ENCODE peak calls at places on chromosomes 7 and 10, in eight cellular contexts. Y, T, C, P, Q, X, A and F are unnamed samples. For H3K36me3 and H3K4me1, the result is how much of the 10 kb centered on the place peaks cover.

GRCh38 chr10:77586719-77587423 is 50.7 kb downstream of the KCNMA1 start:
- DNase-seq in X (no peak), T (no peak), P (no peak), A (peak), Y (peak), Q (peak), C (no peak), F (no peak)

GRCh38 chr7:152081088-152081487 is 55.6 kb downstream of the GALNT11 start:
- DNase-seq in Q (no peak), A (no peak), T (no peak), P (no peak), Y (no peak), X (no peak), C (no peak), F (no peak)

GRCh38 chr7:31074403-31074802 is 22.3 kb downstream of the ADCYAP1R1 start:
- DNase-seq in P (no peak), A (no peak), X (peak), C (no peak), Y (peak), Q (no peak), T (no peak), F (no peak)

GRCh38 chr7:101255841-101256240 is 11.0 kb upstream of the FIS1 start:
- DNase-seq in X (no peak), Q (no peak), C (no peak), Y (no peak), P (no peak), A (no peak), T (no peak), F (no peak)

GRCh38 chr10:78404296-78404695 is 370.6 kb downstream of the RPS24 start:
- DNase-seq in X (no peak), P (no peak), Q (no peak), T (no peak), Y (no peak), A (no peak), C (no peak), F (no peak)

GRCh38 chr10:80290474-80291220 is 1.2 kb upstream of the MAT1A start:
- DNase-seq in Y (no peak), C (no peak), A (no peak), X (no peak), T (no peak), Q (no peak), P (no peak), F (no peak)

GRCh38 chr7:44087914-44088838 is 5.8 kb upstream of the POLM start:
- DNase-seq in C (peak), P (no peak), T (no peak), X (no peak), Q (peak), Y (peak), A (no peak), F (peak)

GRCh38 chr7:16421333-16422099 is at the start of gene CRPPA:
- DNase-seq in P (no peak), Q (peak), A (no peak), T (no peak), Y (peak), X (peak), C (peak), F (peak)

GRCh38 chr10:118793545-118793944 is 38.8 kb upstream of the CACUL1 start:
- DNase-seq in P (no peak), C (no peak), Q (no peak), Y (peak), T (no peak), X (no peak), A (peak), F (no peak)

GRCh38 chr7:27346531-27347260 is 104.1 kb downstream of the EVX1 start:
- DNase-seq in T (no peak), Y (no peak), X (peak), P (no peak), A (peak), C (peak), Q (peak), F (peak)

GRCh38 chr10:131868436-131868835 is 32.4 kb upstream of the PPP2R2D start:
- DNase-seq in P (no peak), X (no peak), T (no peak), Y (no peak), C (no peak), Q (no peak), A (no peak), F (no peak)

GRCh38 chr7:105773030-105773460 is 103.4 kb downstream of the ATXN7L1 start:
- DNase-seq in X (no peak), A (no peak), Y (no peak), C (no peak), Q (no peak), P (no peak), T (no peak), F (no peak)

GRCh38 chr10:110717830-110718595 is 73.9 kb downstream of the RBM20 start:
- DNase-seq in Q (no peak), P (peak), X (no peak), T (no peak), A (peak), Y (no peak), C (no peak), F (peak)

GRCh38 chr7:25029075-25029474 is 49.1 kb upstream of the OSBPL3 start:
- DNase-seq in P (no peak), X (no peak), Y (no peak), Q (no peak), T (peak), A (no peak), C (no peak), F (no peak)

GRCh38 chr7:157799076-157799685 is 462.4 kb downstream of the DNAJB6 start:
- DNase-seq in A (no peak), C (no peak), X (no peak), T (no peak), P (no peak), Y (peak), Q (no peak), F (no peak)

GRCh38 chr10:70744617-70745138 is 40.5 kb downstream of the TBATA start:
- DNase-seq in P (no peak), C (no peak), A (no peak), Y (no peak), Q (no peak), T (no peak), X (no peak), F (no peak)

GRCh38 chr7:76336094-76336493 is 22.7 kb downstream of the YWHAG start:
- DNase-seq in C (no peak), A (no peak), Q (no peak), T (no peak), X (no peak), Y (no peak), P (no peak), F (no peak)

GRCh38 chr10:133339708-133340380 is 3.1 kb upstream of the CALY start:
- DNase-seq in T (no peak), X (no peak), Q (no peak), P (no peak), C (no peak), Y (peak), A (no peak), F (no peak)

GRCh38 chr7:105829681-105830322 is 46.6 kb downstream of the ATXN7L1 start:
- DNase-seq in C (no peak), Y (no peak), T (no peak), Q (peak), P (no peak), A (no peak), X (no peak), F (no peak)

GRCh38 chr7:30142710-30143109 is 7.9 kb downstream of the MTURN start:
- DNase-seq in C (no peak), Y (no peak), X (peak), A (peak), P (no peak), T (no peak), Q (peak), F (no peak)

GRCh38 chr10:132418520-132419416 is 21.8 kb downstream of the PWWP2B start:
- DNase-seq in P (peak), A (peak), Q (peak), X (peak), Y (peak), T (no peak), C (no peak), F (peak)

GRCh38 chr10:79434816-79435215 is 10.6 kb downstream of the ZCCHC24 start:
- DNase-seq in A (no peak), Y (peak), C (peak), X (no peak), P (no peak), Q (peak), T (no peak), F (peak)

GRCh38 chr10:15368456-15368855 is 2.6 kb downstream of the FAM171A1 start:
- DNase-seq in C (no peak), Q (no peak), P (no peak), X (no peak), Y (no peak), A (no peak), T (no peak), F (no peak)

GRCh38 chr7:133139350-133139749 is 57.5 kb upstream of the CHCHD3 start:
- DNase-seq in X (peak), Y (no peak), Q (peak), C (no peak), P (peak), A (no peak), T (no peak), F (peak)

GRCh38 chr10:112370424-112370819 is 3.5 kb upstream of the ACSL5 start:
- DNase-seq in Q (no peak), Y (no peak), X (no peak), C (no peak), T (no peak), A (no peak), P (no peak), F (no peak)

GRCh38 chr10:126199221-126199998 is 188.9 kb downstream of the ADAM12 start:
- DNase-seq in A (no peak), X (no peak), C (no peak), P (no peak), Q (peak), T (no peak), Y (no peak), F (no peak)

GRCh38 chr10:19231034-19231433 is 182.4 kb downstream of the MALRD1 start:
- DNase-seq in T (no peak), P (no peak), C (no peak), A (no peak), Y (no peak), X (no peak), Q (no peak), F (no peak)

GRCh38 chr10:113412161-113412560 is 140.7 kb upstream of the HABP2 start:
- DNase-seq in C (no peak), P (no peak), Q (peak), X (no peak), T (no peak), Y (no peak), A (no peak), F (no peak)

GRCh38 chr7:52233248-52233647 is 802.2 kb upstream of the POM121L12 start:
- DNase-seq in Q (no peak), P (no peak), T (no peak), Y (no peak), C (no peak), A (no peak), X (no peak), F (no peak)

GRCh38 chr10:77456414-77456813 is 181.2 kb downstream of the KCNMA1 start:
- DNase-seq in P (no peak), C (no peak), T (no peak), Y (no peak), A (no peak), X (peak), Q (no peak), F (no peak)

GRCh38 chr10:26566525-26567348 is 128.6 kb downstream of the APBB1IP start:
- DNase-seq in T (no peak), C (no peak), Q (no peak), A (no peak), Y (no peak), P (no peak), X (peak), F (peak)
- H3K36me3 ChIP-seq in T (half or more), C (under half), Q (under half), A (under half), Y (under half), P (half or more), X (under half), F (under half)

GRCh38 chr10:44961931-44962750 is 2.5 kb downstream of the RASSF4 start:
- DNase-seq in Y (no peak), X (no peak), T (no peak), A (no peak), Q (no peak), P (no peak), C (no peak), F (no peak)

GRCh38 chr10:44959243-44960097 is at the start of gene RASSF4:
- DNase-seq in X (peak), Q (peak), T (peak), P (peak), Y (peak), A (peak), C (peak), F (peak)

GRCh38 chr10:44960482-44961230 is 1.1 kb downstream of the RASSF4 start:
- DNase-seq in C (no peak), P (peak), T (no peak), A (no peak), X (no peak), Y (no peak), Q (no peak), F (no peak)

GRCh38 chr10:44960098-44960480 is 487 bp downstream of the RASSF4 start:
- DNase-seq in A (no peak), Q (no peak), P (no peak), X (no peak), T (no peak), Y (no peak), C (no peak), F (no peak)

GRCh38 chr10:44961231-44961571 is 1.6 kb downstream of the RASSF4 start:
- DNase-seq in Y (no peak), A (no peak), Q (no peak), X (no peak), P (no peak), T (no peak), C (no peak), F (no peak)
- H3K4me1 ChIP-seq in Y (half or more), A (under half), Q (under half), X (half or more), P (half or more), T (under half), C (under half), F (half or more)

GRCh38 chr10:114661212-114661611 is 3.1 kb upstream of the ABLIM1 start:
- DNase-seq in Y (no peak), Q (no peak), A (no peak), X (no peak), C (no peak), P (no peak), T (no peak), F (no peak)

GRCh38 chr10:114655671-114656070 is 2.4 kb downstream of the ABLIM1 start:
- DNase-seq in T (no peak), C (no peak), Q (no peak), Y (no peak), P (no peak), A (no peak), X (no peak), F (no peak)

GRCh38 chr10:114654829-114655575 is 3.1 kb downstream of the ABLIM1 start:
- DNase-seq in Q (no peak), C (no peak), T (no peak), P (no peak), A (no peak), X (no peak), Y (no peak), F (no peak)

GRCh38 chr10:114653926-114654325 is 4.1 kb downstream of the ABLIM1 start:
- DNase-seq in Y (no peak), P (no peak), T (no peak), A (no peak), C (no peak), X (no peak), Q (no peak), F (no peak)

GRCh38 chr10:114658175-114658574 is at the start of gene ABLIM1:
- DNase-seq in Y (no peak), P (no peak), C (no peak), X (no peak), Q (no peak), A (no peak), T (no peak), F (no peak)
- H3K4me3 ChIP-seq in Y (no peak), P (no peak), C (no peak), X (no peak), Q (no peak), A (no peak), T (no peak), F (no peak)

GRCh38 chr7:130021105-130021834 is 29.9 kb downstream of the ZC3HC1 start:
- DNase-seq in X (no peak), Q (no peak), C (no peak), P (no peak), Y (peak), T (no peak), A (no peak), F (no peak)

GRCh38 chr7:130024390-130024789 is 26.8 kb downstream of the ZC3HC1 start:
- DNase-seq in Q (peak), T (no peak), C (no peak), P (no peak), A (no peak), X (no peak), Y (no peak), F (no peak)

GRCh38 chr7:130022115-130022514 is 29.1 kb downstream of the ZC3HC1 start:
- DNase-seq in P (no peak), X (no peak), C (no peak), A (no peak), Q (no peak), T (no peak), Y (peak), F (no peak)

GRCh38 chr7:130020434-130020833 is 30.7 kb downstream of the ZC3HC1 start:
- DNase-seq in Q (no peak), C (no peak), A (no peak), X (no peak), T (no peak), P (no peak), Y (no peak), F (no peak)

GRCh38 chr7:130022623-130023175 is 28.5 kb downstream of the ZC3HC1 start:
- DNase-seq in X (no peak), C (no peak), Q (no peak), T (no peak), A (no peak), Y (no peak), P (no peak), F (no peak)
- H3K36me3 ChIP-seq in X (under half), C (under half), Q (under half), T (half or more), A (under half), Y (under half), P (half or more), F (half or more)

DNA sequence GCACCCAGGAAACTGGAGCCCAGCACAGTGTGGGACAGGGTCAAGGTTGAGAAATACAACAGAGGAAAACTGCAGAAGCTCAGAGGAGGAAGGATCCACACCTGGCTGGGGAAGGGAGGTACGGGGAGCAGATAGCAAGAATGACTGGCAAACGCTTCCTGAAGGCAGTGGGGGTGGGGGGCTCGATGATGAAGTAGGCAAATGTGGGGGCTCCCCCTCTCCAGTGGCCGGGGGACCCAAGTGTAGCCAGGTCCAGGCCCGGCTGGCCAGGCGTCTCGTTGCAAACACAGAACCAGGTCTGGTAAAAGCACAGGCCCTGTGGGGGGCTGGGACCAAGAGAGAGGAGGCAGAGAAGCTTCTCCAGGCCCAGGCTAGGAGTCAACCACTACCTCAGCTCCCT is 7.7 kb downstream of the CHST15 start:
- DNase-seq in Q (no peak), X (no peak), Y (no peak), C (peak), A (no peak), P (no peak), T (no peak), F (no peak)
- H3K4me1 ChIP-seq in Q (under half), X (under half), Y (under half), C (under half), A (under half), P (half or more), T (under half), F (under half)

GRCh38 chr7:34844401-34844800 is 186.4 kb downstream of the NPSR1 start:
- DNase-seq in A (no peak), Y (no peak), X (no peak), P (no peak), Q (no peak), C (no peak), T (no peak), F (no peak)
- H3K4me3 ChIP-seq in A (no peak), Y (no peak), X (no peak), P (no peak), Q (no peak), C (no peak), T (no peak), F (no peak)

DNA sequence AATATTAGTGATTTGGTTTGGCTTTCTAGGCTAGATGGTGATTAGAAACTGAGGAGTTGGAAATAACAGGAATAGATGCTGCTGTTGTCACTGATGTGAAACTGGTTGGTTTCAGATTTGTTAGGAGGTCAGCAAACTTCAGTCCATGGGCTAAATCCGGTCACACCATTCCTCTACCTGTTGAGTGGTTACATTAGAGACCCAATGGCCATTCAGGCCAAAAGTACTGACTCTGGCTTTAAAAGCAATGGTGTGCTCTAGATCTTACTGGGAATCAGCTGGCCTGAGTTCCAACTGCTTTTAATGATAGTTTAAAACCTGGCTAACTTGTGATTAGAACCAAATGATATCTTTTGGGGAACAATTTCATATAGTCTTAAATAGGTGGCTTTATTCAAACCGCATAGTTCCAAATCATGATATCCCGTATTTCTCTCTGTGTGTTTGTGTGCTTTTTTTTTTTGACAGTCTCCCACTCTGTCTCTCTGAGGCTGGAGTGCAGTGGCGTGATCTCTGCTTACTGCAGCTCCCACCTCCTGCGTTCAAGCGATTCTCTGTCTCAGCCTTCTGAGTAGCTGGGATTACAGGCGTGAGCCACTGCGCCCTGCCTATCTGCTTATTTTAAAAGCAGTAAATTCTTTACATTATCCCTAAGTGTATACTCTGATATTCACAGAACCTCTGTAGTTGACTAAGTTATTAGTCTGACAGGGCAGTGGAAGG is 7.8 kb upstream of the PBLD start:
- DNase-seq in T (no peak), Q (no peak), Y (no peak), C (no peak), P (no peak), A (no peak), X (no peak), F (no peak)
- H3K36me3 ChIP-seq in T (half or more), Q (half or more), Y (under half), C (under half), P (half or more), A (under half), X (under half), F (half or more)